ENCODE peak calls at places on chromosome 20, in ten cellular contexts. One of them, this sample, is unnamed.

GRCh38 chr20:63750807-63751470 is 11.4 kb downstream of the SLC2A4RG start:
- DNase-seq in hippocampal formation: no peak
- DNase-seq in fibroblast of pulmonary artery: no peak
- DNase-seq in stimulated activated CD4-positive, alpha-beta T cell treated with anti-CD3 and anti-CD28 coated beads, Interleukin-12 subunit alpha, Interleukin-12 subunit beta, amount 100 ng/mL, for 4 hours: peak; percentile 53
- DNase-seq in nephron progenitor cell: no peak
- DNase-seq in NCI-H774: no peak
- DNase-seq in psoas muscle: no peak
- DNase-seq in T-cell: peak; percentile 65
- DNase-seq in iris pigment epithelial cell: no peak
- DNase-seq in DMS153: no peak
- DNase-seq in this sample: peak; percentile 83

GRCh38 chr20:48015943-48016723 is 230.9 kb upstream of the SULF2 start:
- DNase-seq in hippocampal formation: no peak
- DNase-seq in fibroblast of pulmonary artery: peak; percentile 96
- DNase-seq in stimulated activated CD4-positive, alpha-beta T cell treated with anti-CD3 and anti-CD28 coated beads, Interleukin-12 subunit alpha, Interleukin-12 subunit beta, amount 100 ng/mL, for 4 hours: no peak
- DNase-seq in nephron progenitor cell: no peak
- DNase-seq in NCI-H774: no peak
- DNase-seq in psoas muscle: no peak
- DNase-seq in T-cell: no peak
- DNase-seq in iris pigment epithelial cell: peak; percentile 89
- DNase-seq in DMS153: no peak
- DNase-seq in this sample: no peak

GRCh38 chr20:17202668-17203067 is 24.2 kb upstream of the PCSK2 start:
- DNase-seq in hippocampal formation: no peak
- DNase-seq in fibroblast of pulmonary artery: no peak
- DNase-seq in stimulated activated CD4-positive, alpha-beta T cell treated with anti-CD3 and anti-CD28 coated beads, Interleukin-12 subunit alpha, Interleukin-12 subunit beta, amount 100 ng/mL, for 4 hours: no peak
- DNase-seq in nephron progenitor cell: peak; percentile 27
- DNase-seq in NCI-H774: no peak
- DNase-seq in psoas muscle: no peak
- DNase-seq in T-cell: no peak
- DNase-seq in iris pigment epithelial cell: no peak
- DNase-seq in DMS153: no peak
- DNase-seq in this sample: no peak

GRCh38 chr20:45911486-45912343 is at the start of gene PLTP:
- DNase-seq in hippocampal formation: peak; percentile 60
- DNase-seq in fibroblast of pulmonary artery: peak; percentile 75
- DNase-seq in stimulated activated CD4-positive, alpha-beta T cell treated with anti-CD3 and anti-CD28 coated beads, Interleukin-12 subunit alpha, Interleukin-12 subunit beta, amount 100 ng/mL, for 4 hours: peak; percentile 20
- DNase-seq in nephron progenitor cell: peak; percentile 80
- DNase-seq in NCI-H774: no peak
- DNase-seq in psoas muscle: peak; percentile 82
- DNase-seq in T-cell: no peak
- DNase-seq in iris pigment epithelial cell: peak; percentile 62
- DNase-seq in DMS153: no peak
- DNase-seq in this sample: no peak

GRCh38 chr20:53622247-53623114 is 28.8 kb upstream of the ZNF217 start:
- DNase-seq in hippocampal formation: no peak
- DNase-seq in fibroblast of pulmonary artery: peak; percentile 36
- DNase-seq in stimulated activated CD4-positive, alpha-beta T cell treated with anti-CD3 and anti-CD28 coated beads, Interleukin-12 subunit alpha, Interleukin-12 subunit beta, amount 100 ng/mL, for 4 hours: no peak
- DNase-seq in nephron progenitor cell: no peak
- DNase-seq in NCI-H774: no peak
- DNase-seq in psoas muscle: no peak
- DNase-seq in T-cell: no peak
- DNase-seq in iris pigment epithelial cell: peak; percentile 8
- DNase-seq in DMS153: no peak
- DNase-seq in this sample: no peak

GRCh38 chr20:6700563-6701328 is 66.7 kb upstream of the BMP2 start:
- DNase-seq in hippocampal formation: peak; percentile 7
- DNase-seq in fibroblast of pulmonary artery: no peak
- DNase-seq in stimulated activated CD4-positive, alpha-beta T cell treated with anti-CD3 and anti-CD28 coated beads, Interleukin-12 subunit alpha, Interleukin-12 subunit beta, amount 100 ng/mL, for 4 hours: no peak
- DNase-seq in nephron progenitor cell: no peak
- DNase-seq in NCI-H774: no peak
- DNase-seq in psoas muscle: peak; percentile 64
- DNase-seq in T-cell: no peak
- DNase-seq in iris pigment epithelial cell: no peak
- DNase-seq in DMS153: no peak
- DNase-seq in this sample: no peak

GRCh38 chr20:38608188-38608587 is 6.6 kb downstream of the ARHGAP40 start:
- DNase-seq in hippocampal formation: no peak
- DNase-seq in fibroblast of pulmonary artery: no peak
- DNase-seq in stimulated activated CD4-positive, alpha-beta T cell treated with anti-CD3 and anti-CD28 coated beads, Interleukin-12 subunit alpha, Interleukin-12 subunit beta, amount 100 ng/mL, for 4 hours: no peak
- DNase-seq in nephron progenitor cell: no peak
- DNase-seq in NCI-H774: no peak
- DNase-seq in psoas muscle: no peak
- DNase-seq in T-cell: no peak
- DNase-seq in iris pigment epithelial cell: no peak
- DNase-seq in DMS153: no peak
- DNase-seq in this sample: no peak

GRCh38 chr20:63151554-63152321 is 64.2 kb downstream of the YTHDF1 start:
- DNase-seq in hippocampal formation: no peak
- DNase-seq in fibroblast of pulmonary artery: no peak
- DNase-seq in stimulated activated CD4-positive, alpha-beta T cell treated with anti-CD3 and anti-CD28 coated beads, Interleukin-12 subunit alpha, Interleukin-12 subunit beta, amount 100 ng/mL, for 4 hours: no peak
- DNase-seq in nephron progenitor cell: no peak
- DNase-seq in NCI-H774: no peak
- DNase-seq in psoas muscle: peak; percentile 54
- DNase-seq in T-cell: no peak
- DNase-seq in iris pigment epithelial cell: peak; percentile 19
- DNase-seq in DMS153: no peak
- DNase-seq in this sample: no peak

GRCh38 chr20:40111282-40111681 is 577.8 kb downstream of the MAFB start:
- DNase-seq in hippocampal formation: no peak
- DNase-seq in fibroblast of pulmonary artery: no peak
- DNase-seq in stimulated activated CD4-positive, alpha-beta T cell treated with anti-CD3 and anti-CD28 coated beads, Interleukin-12 subunit alpha, Interleukin-12 subunit beta, amount 100 ng/mL, for 4 hours: no peak
- DNase-seq in nephron progenitor cell: no peak
- DNase-seq in NCI-H774: no peak
- DNase-seq in psoas muscle: no peak
- DNase-seq in T-cell: no peak
- DNase-seq in iris pigment epithelial cell: no peak
- DNase-seq in DMS153: no peak
- DNase-seq in this sample: no peak

GRCh38 chr20:32984196-32984595 is 20.0 kb downstream of the SUN5 start:
- DNase-seq in hippocampal formation: peak; percentile 54
- DNase-seq in fibroblast of pulmonary artery: no peak
- DNase-seq in stimulated activated CD4-positive, alpha-beta T cell treated with anti-CD3 and anti-CD28 coated beads, Interleukin-12 subunit alpha, Interleukin-12 subunit beta, amount 100 ng/mL, for 4 hours: no peak
- DNase-seq in nephron progenitor cell: peak; percentile 28
- DNase-seq in NCI-H774: no peak
- DNase-seq in psoas muscle: no peak
- DNase-seq in T-cell: no peak
- DNase-seq in iris pigment epithelial cell: no peak
- DNase-seq in DMS153: no peak
- DNase-seq in this sample: no peak

GRCh38 chr20:58201616-58202015 is 26.8 kb downstream of the ANKRD60 start:
- DNase-seq in hippocampal formation: no peak
- DNase-seq in fibroblast of pulmonary artery: no peak
- DNase-seq in stimulated activated CD4-positive, alpha-beta T cell treated with anti-CD3 and anti-CD28 coated beads, Interleukin-12 subunit alpha, Interleukin-12 subunit beta, amount 100 ng/mL, for 4 hours: no peak
- DNase-seq in nephron progenitor cell: no peak
- DNase-seq in NCI-H774: no peak
- DNase-seq in psoas muscle: no peak
- DNase-seq in T-cell: no peak
- DNase-seq in iris pigment epithelial cell: no peak
- DNase-seq in DMS153: no peak
- DNase-seq in this sample: no peak

GRCh38 chr20:60804240-60804917 is 447.7 kb upstream of the CDH4 start:
- DNase-seq in hippocampal formation: no peak
- DNase-seq in fibroblast of pulmonary artery: no peak
- DNase-seq in stimulated activated CD4-positive, alpha-beta T cell treated with anti-CD3 and anti-CD28 coated beads, Interleukin-12 subunit alpha, Interleukin-12 subunit beta, amount 100 ng/mL, for 4 hours: no peak
- DNase-seq in nephron progenitor cell: no peak
- DNase-seq in NCI-H774: no peak
- DNase-seq in psoas muscle: no peak
- DNase-seq in T-cell: no peak
- DNase-seq in iris pigment epithelial cell: no peak
- DNase-seq in DMS153: no peak
- DNase-seq in this sample: no peak

GRCh38 chr20:47591231-47591630 is 89.5 kb downstream of the NCOA3 start:
- DNase-seq in hippocampal formation: no peak
- DNase-seq in fibroblast of pulmonary artery: no peak
- DNase-seq in stimulated activated CD4-positive, alpha-beta T cell treated with anti-CD3 and anti-CD28 coated beads, Interleukin-12 subunit alpha, Interleukin-12 subunit beta, amount 100 ng/mL, for 4 hours: no peak
- DNase-seq in nephron progenitor cell: no peak
- DNase-seq in NCI-H774: no peak
- DNase-seq in psoas muscle: no peak
- DNase-seq in T-cell: no peak
- DNase-seq in iris pigment epithelial cell: no peak
- DNase-seq in DMS153: no peak
- DNase-seq in this sample: no peak

GRCh38 chr20:19546648-19547047 is 211.4 kb upstream of the RIN2 start:
- DNase-seq in hippocampal formation: no peak
- DNase-seq in fibroblast of pulmonary artery: no peak
- DNase-seq in stimulated activated CD4-positive, alpha-beta T cell treated with anti-CD3 and anti-CD28 coated beads, Interleukin-12 subunit alpha, Interleukin-12 subunit beta, amount 100 ng/mL, for 4 hours: no peak
- DNase-seq in nephron progenitor cell: no peak
- DNase-seq in NCI-H774: no peak
- DNase-seq in psoas muscle: no peak
- DNase-seq in T-cell: no peak
- DNase-seq in iris pigment epithelial cell: no peak
- DNase-seq in DMS153: no peak
- DNase-seq in this sample: no peak

GRCh38 chr20:4130404-4131189 is 115.2 kb upstream of the RNF24 start:
- DNase-seq in hippocampal formation: no peak
- DNase-seq in fibroblast of pulmonary artery: peak; percentile 41
- DNase-seq in stimulated activated CD4-positive, alpha-beta T cell treated with anti-CD3 and anti-CD28 coated beads, Interleukin-12 subunit alpha, Interleukin-12 subunit beta, amount 100 ng/mL, for 4 hours: no peak
- DNase-seq in nephron progenitor cell: no peak
- DNase-seq in NCI-H774: no peak
- DNase-seq in psoas muscle: no peak
- DNase-seq in T-cell: peak; percentile 21
- DNase-seq in iris pigment epithelial cell: peak; percentile 84
- DNase-seq in DMS153: no peak
- DNase-seq in this sample: peak; percentile 79

GRCh38 chr20:25220810-25221591 is 25.5 kb downstream of the ENTPD6 start:
- DNase-seq in hippocampal formation: no peak
- DNase-seq in fibroblast of pulmonary artery: no peak
- DNase-seq in stimulated activated CD4-positive, alpha-beta T cell treated with anti-CD3 and anti-CD28 coated beads, Interleukin-12 subunit alpha, Interleukin-12 subunit beta, amount 100 ng/mL, for 4 hours: no peak
- DNase-seq in nephron progenitor cell: no peak
- DNase-seq in NCI-H774: no peak
- DNase-seq in psoas muscle: peak; percentile 84
- DNase-seq in T-cell: no peak
- DNase-seq in iris pigment epithelial cell: no peak
- DNase-seq in DMS153: peak; percentile 80
- DNase-seq in this sample: no peak

GRCh38 chr20:22431419-22431818 is 153.0 kb downstream of the FOXA2 start:
- DNase-seq in hippocampal formation: no peak
- DNase-seq in fibroblast of pulmonary artery: no peak
- DNase-seq in stimulated activated CD4-positive, alpha-beta T cell treated with anti-CD3 and anti-CD28 coated beads, Interleukin-12 subunit alpha, Interleukin-12 subunit beta, amount 100 ng/mL, for 4 hours: no peak
- DNase-seq in nephron progenitor cell: no peak
- DNase-seq in NCI-H774: no peak
- DNase-seq in psoas muscle: no peak
- DNase-seq in T-cell: no peak
- DNase-seq in iris pigment epithelial cell: no peak
- DNase-seq in DMS153: no peak
- DNase-seq in this sample: no peak

GRCh38 chr20:62367483-62368302 is 581 bp upstream of the LAMA5 start:
- DNase-seq in hippocampal formation: no peak
- DNase-seq in fibroblast of pulmonary artery: no peak
- DNase-seq in stimulated activated CD4-positive, alpha-beta T cell treated with anti-CD3 and anti-CD28 coated beads, Interleukin-12 subunit alpha, Interleukin-12 subunit beta, amount 100 ng/mL, for 4 hours: no peak
- DNase-seq in nephron progenitor cell: peak; percentile 53
- DNase-seq in NCI-H774: no peak
- DNase-seq in psoas muscle: peak; percentile 79
- DNase-seq in T-cell: no peak
- DNase-seq in iris pigment epithelial cell: no peak
- DNase-seq in DMS153: no peak
- DNase-seq in this sample: no peak

GRCh38 chr20:35724321-35725230 is 17.5 kb downstream of the RBM39 start:
- DNase-seq in hippocampal formation: no peak
- DNase-seq in fibroblast of pulmonary artery: no peak
- DNase-seq in stimulated activated CD4-positive, alpha-beta T cell treated with anti-CD3 and anti-CD28 coated beads, Interleukin-12 subunit alpha, Interleukin-12 subunit beta, amount 100 ng/mL, for 4 hours: no peak
- DNase-seq in nephron progenitor cell: no peak
- DNase-seq in NCI-H774: no peak
- DNase-seq in psoas muscle: no peak
- DNase-seq in T-cell: no peak
- DNase-seq in iris pigment epithelial cell: no peak
- DNase-seq in DMS153: no peak
- DNase-seq in this sample: no peak